ENCODE peak calls at places on chromosomes 3 and 15, in four cellular contexts. S is body of pancreas, K is choroid plexus epithelial cell, N is hypothalamus. F is an unnamed sample.

GRCh38 chr3:132753946-132754345 is 31.7 kb upstream of the NPHP3 start:
- DNase-seq in S (no peak), K (no peak), N (no peak), F (no peak)

GRCh38 chr3:141482250-141482937 is 4.4 kb upstream of the RASA2 start:
- DNase-seq in S (no peak), K (peak), N (no peak), F (no peak)

GRCh38 chr3:49410844-49411549 is 779 bp downstream of the RHOA start:
- DNase-seq in S (no peak), K (no peak), N (no peak), F (no peak)

GRCh38 chr3:141011511-141012262 is 39.5 kb upstream of the SPSB4 start:
- DNase-seq in S (peak), K (peak), N (peak), F (peak)

GRCh38 chr3:14488286-14489036 is 51.7 kb downstream of the GRIP2 start:
- DNase-seq in S (no peak), K (no peak), N (no peak), F (no peak)

GRCh38 chr15:65811835-65812234 is 19.7 kb upstream of the DENND4A start:
- DNase-seq in S (no peak), K (no peak), N (no peak), F (no peak)

GRCh38 chr3:160929595-160929994 is 173.6 kb downstream of the PPM1L start:
- DNase-seq in S (peak), K (peak), N (no peak), F (peak)

GRCh38 chr3:65919841-65920240 is 118.9 kb downstream of the MAGI1 start:
- DNase-seq in S (no peak), K (no peak), N (no peak), F (no peak)

GRCh38 chr3:194306771-194307640 is 44.1 kb downstream of the CPN2 start:
- DNase-seq in S (no peak), K (no peak), N (no peak), F (no peak)

GRCh38 chr3:181567446-181568075 is 144.2 kb upstream of the SOX2 start:
- DNase-seq in S (no peak), K (no peak), N (no peak), F (no peak)

GRCh38 chr3:17013571-17013970 is 128.8 kb downstream of the PLCL2 start:
- DNase-seq in S (no peak), K (no peak), N (no peak), F (no peak)

GRCh38 chr3:129602309-129602708 is 4.2 kb downstream of the PLXND1 start:
- DNase-seq in S (no peak), K (no peak), N (no peak), F (no peak)

GRCh38 chr3:99686955-99687612 is 48.7 kb downstream of the COL8A1 start:
- DNase-seq in S (peak), K (peak), N (no peak), F (peak)

GRCh38 chr15:73573071-73573470 is 60.1 kb downstream of the NPTN start:
- DNase-seq in S (no peak), K (no peak), N (no peak), F (no peak)

GRCh38 chr3:105235785-105236184 is 130.9 kb upstream of the ALCAM start:
- DNase-seq in S (no peak), K (no peak), N (no peak), F (no peak)

GRCh38 chr3:32856355-32856889 is 38.6 kb downstream of the TRIM71 start:
- DNase-seq in S (no peak), K (peak), N (no peak), F (no peak)

GRCh38 chr15:29123991-29124390 is 145.6 kb downstream of the NSMCE3 start:
- DNase-seq in S (no peak), K (no peak), N (no peak), F (peak)

GRCh38 chr3:126994661-126995161 is 11.8 kb downstream of the PLXNA1 start:
- DNase-seq in S (no peak), K (no peak), N (no peak), F (no peak)

GRCh38 chr3:167602041-167602440 is 51.7 kb downstream of the WDR49 start:
- DNase-seq in S (no peak), K (no peak), N (no peak), F (no peak)

GRCh38 chr15:69117431-69117841 is 43.0 kb upstream of the GLCE start:
- DNase-seq in S (no peak), K (no peak), N (no peak), F (no peak)

GRCh38 chr3:152581941-152582340 is 253.0 kb upstream of the P2RY1 start:
- DNase-seq in S (no peak), K (no peak), N (no peak), F (no peak)

GRCh38 chr3:52705438-52705687 is 228 bp downstream of the GLT8D1 start:
- DNase-seq in S (no peak), K (no peak), N (no peak), F (no peak)

GRCh38 chr15:98889930-98890695 is 117.5 kb downstream of the PGPEP1L start:
- DNase-seq in S (no peak), K (peak), N (no peak), F (no peak)

GRCh38 chr15:57591822-57592367 is at the start of gene MYZAP:
- DNase-seq in S (peak), K (peak), N (no peak), F (peak)

F was measured in mucosa of descending colon.